ENCODE peak calls at places on chromosome X, in eight cellular contexts. M is activated T-cell treated with anti-CD3 and anti-CD28 coated beads for 48 hours; D is suprapubic skin; S is stimulated activated CD4-positive, alpha-beta T cell treated with anti-CD3 and anti-CD28 coated beads, Interleukin-1b, Interleukin-23, amount 100 ng/mL, for 48 hours; G is NCI-H69; R is ACHN; C is Panc1; V is lower lobe of right lung. Z is an unnamed sample.

GRCh38 chrX:53317365-53318069 is 36.1 kb upstream of the IQSEC2 start:
- DNase-seq in M (peak), D (no peak), S (peak), G (peak), R (peak), C (no peak), V (peak), Z (peak)

GRCh38 chrX:45758319-45758718 is 557.6 kb upstream of the DIPK2B start:
- DNase-seq in M (no peak), D (no peak), S (peak), G (no peak), R (peak), C (no peak), V (no peak), Z (peak)

GRCh38 chrX:149979126-149979644 is 40.9 kb upstream of the EOLA2 start:
- DNase-seq in M (no peak), D (no peak), S (no peak), G (no peak), R (no peak), C (no peak), V (no peak), Z (no peak)

GRCh38 chrX:68997461-68997860 is 167.8 kb downstream of the PJA1 start:
- DNase-seq in M (no peak), D (no peak), S (no peak), G (no peak), R (no peak), C (no peak), V (no peak), Z (no peak)

GRCh38 chrX:7214251-7214650 is 66.3 kb upstream of the PUDP start:
- DNase-seq in M (no peak), D (no peak), S (no peak), G (no peak), R (no peak), C (no peak), V (no peak), Z (no peak)

GRCh38 chrX:109839694-109840358 is 106.8 kb upstream of the ACSL4 start:
- DNase-seq in M (no peak), D (no peak), S (no peak), G (peak), R (peak), C (no peak), V (no peak), Z (peak)

GRCh38 chrX:133171962-133172708 is 46.0 kb downstream of the TFDP3 start:
- DNase-seq in M (no peak), D (no peak), S (no peak), G (no peak), R (peak), C (no peak), V (no peak), Z (no peak)

GRCh38 chrX:38939067-38939466 is 137.8 kb downstream of the MID1IP1 start:
- DNase-seq in M (no peak), D (no peak), S (no peak), G (no peak), R (no peak), C (no peak), V (no peak), Z (peak)

GRCh38 chrX:140157143-140157542 is 191.8 kb upstream of the CXorf66 start:
- DNase-seq in M (no peak), D (no peak), S (no peak), G (no peak), R (no peak), C (no peak), V (no peak), Z (peak)

GRCh38 chrX:97672138-97672537 is 788.4 kb downstream of the RPA4 start:
- DNase-seq in M (no peak), D (no peak), S (no peak), G (peak), R (no peak), C (no peak), V (no peak), Z (no peak)

GRCh38 chrX:69285881-69286545 is 120.8 kb upstream of the PJA1 start:
- DNase-seq in M (peak), D (no peak), S (peak), G (peak), R (peak), C (no peak), V (peak), Z (peak)

GRCh38 chrX:134484039-134484438 is 24.1 kb downstream of the HPRT1 start:
- DNase-seq in M (no peak), D (no peak), S (no peak), G (peak), R (peak), C (peak), V (no peak), Z (peak)

GRCh38 chrX:16868920-16869319 is 1.2 kb downstream of the RBBP7 start:
- DNase-seq in M (no peak), D (no peak), S (no peak), G (no peak), R (peak), C (no peak), V (no peak), Z (no peak)

GRCh38 chrX:108437789-108438623 is at the start of gene COL4A6:
- DNase-seq in M (no peak), D (no peak), S (no peak), G (peak), R (peak), C (no peak), V (peak), Z (no peak)

GRCh38 chrX:40260123-40260751 is 162.5 kb upstream of the BCOR start:
- DNase-seq in M (no peak), D (no peak), S (no peak), G (no peak), R (no peak), C (no peak), V (peak), Z (no peak)

GRCh38 chrX:123994730-123995129 is 33.2 kb downstream of the STAG2 start:
- DNase-seq in M (no peak), D (no peak), S (no peak), G (no peak), R (no peak), C (no peak), V (no peak), Z (no peak)

GRCh38 chrX:154821523-154821922 is 12.9 kb downstream of the SMIM9 start:
- DNase-seq in M (no peak), D (no peak), S (no peak), G (no peak), R (no peak), C (no peak), V (no peak), Z (no peak)

GRCh38 chrX:72131317-72132294 is at the start of gene RTL5:
- DNase-seq in M (peak), D (peak), S (peak), G (peak), R (peak), C (no peak), V (peak), Z (peak)

GRCh38 chrX:107729558-107730297 is 45.9 kb downstream of the TSC22D3 start:
- DNase-seq in M (no peak), D (no peak), S (no peak), G (peak), R (no peak), C (no peak), V (no peak), Z (no peak)

GRCh38 chrX:40107291-40108083 is 9.7 kb upstream of the BCOR start:
- DNase-seq in M (no peak), D (no peak), S (no peak), G (peak), R (peak), C (no peak), V (peak), Z (no peak)

GRCh38 chrX:47184486-47184885 is 9.1 kb upstream of the UBA1 start:
- DNase-seq in M (no peak), D (no peak), S (no peak), G (no peak), R (no peak), C (no peak), V (no peak), Z (no peak)

GRCh38 chrX:39791691-39792090 is 306.1 kb downstream of the BCOR start:
- DNase-seq in M (no peak), D (no peak), S (no peak), G (no peak), R (no peak), C (no peak), V (no peak), Z (no peak)

GRCh38 chrX:148664171-148664570 is 163.8 kb downstream of the AFF2 start:
- DNase-seq in M (no peak), D (no peak), S (no peak), G (no peak), R (no peak), C (no peak), V (no peak), Z (no peak)

GRCh38 chrX:28889691-28890090 is 302.4 kb downstream of the IL1RAPL1 start:
- DNase-seq in M (no peak), D (no peak), S (no peak), G (no peak), R (no peak), C (no peak), V (no peak), Z (no peak)

GRCh38 chrX:69503835-69504625 is at the start of gene NALF2:
- DNase-seq in M (peak), D (no peak), S (peak), G (peak), R (peak), C (no peak), V (peak), Z (peak)

Z was measured in fibroblast of lung.